ENCODE peak calls at places on chromosomes 2 and 18, in five cellular contexts. A is activated naive CD8-positive, alpha-beta T cell treated with anti-CD3 and anti-CD28 coated beads, Interleukin-2, amount 50 U/mL, for 24 hours; J is NCI-H2029 treated with DMSO at 0.1 percent for 48 hours; P is activated CD4-positive, alpha-beta T cell treated with anti-CD3 and anti-CD28 coated beads for 36 hours; I is Caki2. X is an unnamed sample.
A peak's percentile ranks its signal among the peaks of the same experiment; 100 is the strongest.

GRCh38 chr2:234595829-234596228 is 98.9 kb upstream of the ARL4C start:
- DNase-seq in P (no peak), A (no peak), I (no peak), J (no peak), X (no peak)

GRCh38 chr2:1644427-1644826 is 99.9 kb downstream of the PXDN start:
- DNase-seq in I (no peak), A (no peak), J (no peak), P (no peak), X (no peak)

GRCh38 chr18:73136134-73136533 is 268.3 kb upstream of the NETO1 start:
- DNase-seq in J (no peak), P (no peak), I (no peak), A (no peak), X (peak; percentile 10)

GRCh38 chr2:56874717-56875116 is 690.9 kb downstream of the CCDC85A start:
- DNase-seq in A (no peak), J (no peak), I (no peak), P (no peak), X (no peak)

GRCh38 chr18:79791141-79791972 is 6.4 kb upstream of the KCNG2 start:
- DNase-seq in J (no peak), I (no peak), P (no peak), A (no peak), X (no peak)

GRCh38 chr2:160657206-160657605 is 163.6 kb upstream of the RBMS1 start:
- DNase-seq in I (no peak), A (no peak), P (no peak), J (no peak), X (no peak)

GRCh38 chr2:72782520-72782919 is 43.3 kb downstream of the EXOC6B start:
- DNase-seq in I (no peak), A (no peak), P (no peak), J (no peak), X (no peak)

GRCh38 chr18:37261988-37262387 is 303.6 kb downstream of the CELF4 start:
- DNase-seq in P (no peak), A (no peak), J (no peak), I (no peak), X (no peak)

GRCh38 chr2:23594079-23594494 is 209.1 kb downstream of the KLHL29 start:
- DNase-seq in J (peak; percentile 54), P (no peak), A (no peak), I (no peak), X (peak; percentile 52)

GRCh38 chr2:222310747-222311320 is 12.0 kb upstream of the PAX3 start:
- DNase-seq in I (no peak), A (no peak), J (no peak), P (no peak), X (no peak)

GRCh38 chr2:235492850-235493344 is 946 bp upstream of the AGAP1 start:
- DNase-seq in A (no peak), I (no peak), P (no peak), J (no peak), X (no peak)

GRCh38 chr2:46873632-46874068 is 42.0 kb downstream of the MCFD2 start:
- DNase-seq in I (peak; percentile 88), J (no peak), A (peak; percentile 51), P (peak; percentile 74), X (no peak)

GRCh38 chr2:57842531-57842930 is 204.1 kb upstream of the VRK2 start:
- DNase-seq in J (no peak), A (no peak), I (peak; percentile 42), P (no peak), X (no peak)

GRCh38 chr2:134722728-134723127 is 3.9 kb upstream of the TMEM163 start:
- DNase-seq in J (no peak), A (no peak), I (no peak), P (no peak), X (no peak)

GRCh38 chr2:105792561-105792960 is 47.8 kb downstream of the NCK2 start:
- DNase-seq in I (no peak), J (no peak), P (no peak), A (no peak), X (no peak)

GRCh38 chr18:41569867-41570266 is 385.2 kb upstream of the PIK3C3 start:
- DNase-seq in I (no peak), A (no peak), J (no peak), P (no peak), X (peak; percentile 8)

GRCh38 chr18:72867721-72868665 is at the start of gene NETO1:
- DNase-seq in P (peak; percentile 13), A (peak; percentile 6), I (peak; percentile 41), J (no peak), X (no peak)

GRCh38 chr2:68193774-68194372 is 36.2 kb downstream of the PNO1 start:
- DNase-seq in I (peak; percentile 38), A (no peak), P (no peak), J (no peak), X (no peak)

GRCh38 chr2:109458512-109458911 is 155.3 kb downstream of the SEPTIN10 start:
- DNase-seq in A (no peak), P (no peak), J (no peak), I (no peak), X (no peak)

GRCh38 chr2:120921457-120921856 is 185.8 kb downstream of the GLI2 start:
- DNase-seq in P (no peak), A (no peak), I (no peak), J (no peak), X (no peak)

GRCh38 chr18:6022089-6022444 is 126.7 kb upstream of the TMEM200C start:
- DNase-seq in A (no peak), P (no peak), J (no peak), I (no peak), X (no peak)

GRCh38 chr18:26747131-26747475 is 118.4 kb downstream of the AQP4 start:
- DNase-seq in J (no peak), A (no peak), I (peak; percentile 32), P (no peak), X (no peak)

GRCh38 chr2:183079335-183079775 is 808 bp downstream of the DUSP19 start:
- DNase-seq in I (no peak), J (no peak), P (no peak), A (no peak), X (no peak)

GRCh38 chr2:45083175-45083574 is 73.9 kb upstream of the SIX2 start:
- DNase-seq in A (no peak), P (no peak), I (no peak), J (peak; percentile 83), X (peak; percentile 39)

GRCh38 chr2:20225294-20226151 is 593 bp upstream of the SDC1 start:
- DNase-seq in J (no peak), P (peak; percentile 66), I (peak; percentile 88), A (peak; percentile 37), X (no peak)

X was measured in LNCaP clone FGC.